ENCODE peak calls at places on chromosomes 16 and 17, in six cellular contexts. W is OCI-LY7, P is brain microvascular endothelial cell, V is prostate gland, X is breast epithelium, R is endothelial cell of umbilical vein. Q is an unnamed sample. For H3K36me3, the result is how much of the 10 kb centered on the place peaks cover.

GRCh38 chr17:30530346-30531025 is 53.3 kb downstream of the GOSR1 start:
- DNase-seq in W (no peak), P (peak), V (no peak), X (no peak), R (peak), Q (no peak)

GRCh38 chr16:31696968-31697743 is 169.5 kb downstream of the AHSP start:
- DNase-seq in W (peak), P (peak), V (no peak), X (no peak), R (peak), Q (no peak)

GRCh38 chr17:19720631-19721426 is 4.4 kb upstream of the SLC47A2 start:
- DNase-seq in W (no peak), P (no peak), V (no peak), X (no peak), R (no peak), Q (no peak)

GRCh38 chr16:29663829-29664132 is 734 bp downstream of the SPN start:
- DNase-seq in W (no peak), P (no peak), V (no peak), X (no peak), R (no peak), Q (no peak)

GRCh38 chr17:83032781-83033180 is 46.6 kb upstream of the METRNL start:
- DNase-seq in W (no peak), P (no peak), V (no peak), X (no peak), R (no peak), Q (no peak)

GRCh38 chr16:18804540-18804939 is 3.2 kb upstream of the ARL6IP1 start:
- DNase-seq in W (no peak), P (no peak), V (no peak), X (no peak), R (no peak), Q (no peak)

GRCh38 chr17:71118039-71118438 is 948.7 kb downstream of the KCNJ2 start:
- DNase-seq in W (peak), P (no peak), V (no peak), X (no peak), R (no peak), Q (no peak)

GRCh38 chr17:56808503-56808902 is 25.2 kb downstream of the C17orf67 start:
- DNase-seq in W (no peak), P (no peak), V (peak), X (peak), R (no peak), Q (no peak)

GRCh38 chr16:79093554-79093967 is 507.0 kb downstream of the MAF start:
- DNase-seq in W (no peak), P (no peak), V (no peak), X (no peak), R (no peak), Q (no peak)

GRCh38 chr16:90037202-90037765 is 18.0 kb upstream of the DBNDD1 start:
- DNase-seq in W (no peak), P (no peak), V (no peak), X (no peak), R (no peak), Q (no peak)

GRCh38 chr16:82704369-82704768 is 77.6 kb downstream of the CDH13 start:
- DNase-seq in W (no peak), P (no peak), V (no peak), X (no peak), R (no peak), Q (no peak)

GRCh38 chr17:61340431-61340830 is 59.2 kb upstream of the TBX2 start:
- DNase-seq in W (no peak), P (no peak), V (no peak), X (no peak), R (no peak), Q (no peak)

GRCh38 chr17:56978441-56979090 is 635 bp downstream of the SCPEP1 start:
- DNase-seq in W (peak), P (no peak), V (no peak), X (no peak), R (no peak), Q (no peak)

GRCh38 chr16:84804326-84804725 is 15.5 kb upstream of the CRISPLD2 start:
- DNase-seq in W (no peak), P (no peak), V (no peak), X (no peak), R (no peak), Q (no peak)

GRCh38 chr17:69884361-69884760 is 190.7 kb upstream of the KCNJ16 start:
- DNase-seq in W (no peak), P (no peak), V (no peak), X (no peak), R (no peak), Q (no peak)

GRCh38 chr16:22232277-22233049 is 26.4 kb downstream of the EEF2K start:
- DNase-seq in W (no peak), P (peak), V (peak), X (peak), R (peak), Q (no peak)

GRCh38 chr17:4249452-4250029 is 14.2 kb downstream of the ANKFY1 start:
- DNase-seq in W (peak), P (peak), V (no peak), X (no peak), R (peak), Q (no peak)

GRCh38 chr17:35245196-35245486 is 2.3 kb downstream of the SLFN5 start:
- DNase-seq in W (no peak), P (peak), V (no peak), X (no peak), R (peak), Q (peak)

GRCh38 chr16:62711797-62712196 is 675.6 kb upstream of the CDH8 start:
- DNase-seq in W (no peak), P (no peak), V (no peak), X (no peak), R (no peak), Q (no peak)

GRCh38 chr16:87954826-87955225 is 3.6 kb downstream of the BANP start:
- DNase-seq in W (no peak), P (no peak), V (no peak), X (peak), R (no peak), Q (no peak)

GRCh38 chr17:1627987-1628855 is at the start of gene SLC43A2:
- DNase-seq in W (peak), P (peak), V (peak), X (peak), R (peak), Q (no peak)

GRCh38 chr16:85310868-85311585 is 198.8 kb upstream of the CIBAR2 start:
- DNase-seq in W (peak), P (no peak), V (no peak), X (no peak), R (no peak), Q (no peak)

GRCh38 chr17:72397223-72397667 is 276.4 kb downstream of the SOX9 start:
- DNase-seq in W (no peak), P (no peak), V (no peak), X (no peak), R (no peak), Q (no peak)

GRCh38 chr17:280901-281300 is 71.7 kb downstream of the RPH3AL start:
- DNase-seq in W (no peak), P (no peak), V (no peak), X (no peak), R (no peak), Q (no peak)

GRCh38 chr17:9072626-9073339 is 51.5 kb downstream of the NTN1 start:
- DNase-seq in W (no peak), P (no peak), V (peak), X (peak), R (no peak), Q (no peak)

GRCh38 chr17:336110-337021 is 16.2 kb downstream of the RPH3AL start:
- DNase-seq in W (no peak), P (no peak), V (no peak), X (no peak), R (peak), Q (no peak)

GRCh38 chr16:88854306-88855111 is 2.2 kb downstream of the GALNS start:
- DNase-seq in W (peak), P (no peak), V (no peak), X (no peak), R (no peak), Q (no peak)

GRCh38 chr16:58051296-58051695 is 25.7 kb downstream of the MMP15 start:
- DNase-seq in W (no peak), P (no peak), V (no peak), X (no peak), R (no peak), Q (no peak)

GRCh38 chr16:27967169-27967568 is 96.3 kb downstream of the GSG1L start:
- DNase-seq in W (no peak), P (no peak), V (no peak), X (no peak), R (no peak), Q (no peak)

GRCh38 chr16:73019456-73020362 is 28.2 kb downstream of the ZFHX3 start:
- DNase-seq in W (no peak), P (peak), V (no peak), X (no peak), R (peak), Q (no peak)

GRCh38 chr16:17211797-17212196 is 259.0 kb downstream of the XYLT1 start:
- DNase-seq in W (peak), P (no peak), V (no peak), X (no peak), R (no peak), Q (no peak)

GRCh38 chr17:48110722-48111121 is 3.2 kb downstream of the SNX11 start:
- DNase-seq in W (no peak), P (no peak), V (no peak), X (no peak), R (no peak), Q (no peak)

GRCh38 chr17:65170839-65171238 is 33.7 kb downstream of the RGS9 start:
- DNase-seq in W (no peak), P (peak), V (peak), X (peak), R (peak), Q (no peak)

GRCh38 chr16:80947708-80948615 is 58.7 kb downstream of the CMC2 start:
- DNase-seq in W (no peak), P (no peak), V (no peak), X (no peak), R (peak), Q (no peak)

GRCh38 chr17:20890338-20890737 is 152.5 kb downstream of the USP22 start:
- DNase-seq in W (no peak), P (no peak), V (no peak), X (no peak), R (no peak), Q (no peak)

GRCh38 chr17:30952645-30953393 is 18.0 kb upstream of the RNF135 start:
- DNase-seq in W (peak), P (no peak), V (no peak), X (no peak), R (no peak), Q (no peak)

GRCh38 chr16:8962393-8963009 is 1.2 kb downstream of the USP7 start:
- DNase-seq in W (peak), P (no peak), V (no peak), X (no peak), R (peak), Q (no peak)

GRCh38 chr17:1275962-1276736 is 3.3 kb upstream of the TRARG1 start:
- DNase-seq in W (peak), P (peak), V (peak), X (no peak), R (peak), Q (no peak)

GRCh38 chr17:81967533-81968395 is 6.8 kb upstream of the NOTUM start:
- DNase-seq in W (peak), P (no peak), V (peak), X (peak), R (no peak), Q (peak)

DNA sequence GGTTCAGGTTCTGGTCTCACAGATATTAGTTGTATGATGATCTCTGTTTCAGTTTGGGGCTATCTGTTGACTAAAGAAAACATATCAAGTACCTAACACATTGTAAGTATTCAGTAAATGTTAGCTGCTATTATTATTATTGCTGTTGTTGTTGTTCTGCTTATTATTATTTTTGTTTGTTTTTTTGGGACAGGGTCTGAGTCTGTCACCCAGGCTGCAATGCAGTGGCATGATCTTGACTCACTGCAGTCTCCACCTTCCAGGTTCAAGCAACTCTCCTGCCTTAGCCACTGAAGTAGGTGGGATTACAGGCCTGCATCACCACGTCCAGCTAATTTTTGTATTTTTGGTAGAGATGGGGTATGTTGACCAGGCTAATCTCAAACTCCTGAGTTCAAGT is 44.5 kb downstream of the ARHGAP17 start:
- DNase-seq in W (no peak), P (no peak), V (no peak), X (no peak), R (no peak), Q (no peak)
- H3K36me3 ChIP-seq in W (under half), P (half or more), V (under half), X (under half), R (under half), Q (under half)

GRCh38 chr17:79019631-79020584 is 4.1 kb upstream of the C1QTNF1 start:
- DNase-seq in W (peak), P (peak), V (peak), X (no peak), R (peak), Q (no peak)
- H3K4me3 ChIP-seq in W (no peak), P (no peak), V (no peak), X (no peak), R (no peak), Q (no peak)

GRCh38 chr16:26645629-26646028 is 421.1 kb upstream of the C16orf82 start:
- DNase-seq in W (peak), P (no peak), V (no peak), X (no peak), R (no peak), Q (no peak)
- TF ChIP-seq CTCF in W (peak), P (no peak), V (no peak), X (no peak), R (no peak), Q (no peak)

GRCh38 chr17:17073006-17073626 is 30.9 kb downstream of the MPRIP start:
- DNase-seq in W (no peak), P (no peak), V (no peak), X (no peak), R (no peak), Q (no peak)

GRCh38 chr17:17071531-17072360 is 29.5 kb downstream of the MPRIP start:
- DNase-seq in W (no peak), P (no peak), V (no peak), X (no peak), R (no peak), Q (no peak)

GRCh38 chr17:17075037-17075755 is 32.9 kb downstream of the MPRIP start:
- DNase-seq in W (no peak), P (peak), V (no peak), X (no peak), R (peak), Q (peak)

GRCh38 chr17:17072546-17072945 is 30.3 kb downstream of the MPRIP start:
- DNase-seq in W (no peak), P (no peak), V (no peak), X (no peak), R (no peak), Q (no peak)

DNA sequence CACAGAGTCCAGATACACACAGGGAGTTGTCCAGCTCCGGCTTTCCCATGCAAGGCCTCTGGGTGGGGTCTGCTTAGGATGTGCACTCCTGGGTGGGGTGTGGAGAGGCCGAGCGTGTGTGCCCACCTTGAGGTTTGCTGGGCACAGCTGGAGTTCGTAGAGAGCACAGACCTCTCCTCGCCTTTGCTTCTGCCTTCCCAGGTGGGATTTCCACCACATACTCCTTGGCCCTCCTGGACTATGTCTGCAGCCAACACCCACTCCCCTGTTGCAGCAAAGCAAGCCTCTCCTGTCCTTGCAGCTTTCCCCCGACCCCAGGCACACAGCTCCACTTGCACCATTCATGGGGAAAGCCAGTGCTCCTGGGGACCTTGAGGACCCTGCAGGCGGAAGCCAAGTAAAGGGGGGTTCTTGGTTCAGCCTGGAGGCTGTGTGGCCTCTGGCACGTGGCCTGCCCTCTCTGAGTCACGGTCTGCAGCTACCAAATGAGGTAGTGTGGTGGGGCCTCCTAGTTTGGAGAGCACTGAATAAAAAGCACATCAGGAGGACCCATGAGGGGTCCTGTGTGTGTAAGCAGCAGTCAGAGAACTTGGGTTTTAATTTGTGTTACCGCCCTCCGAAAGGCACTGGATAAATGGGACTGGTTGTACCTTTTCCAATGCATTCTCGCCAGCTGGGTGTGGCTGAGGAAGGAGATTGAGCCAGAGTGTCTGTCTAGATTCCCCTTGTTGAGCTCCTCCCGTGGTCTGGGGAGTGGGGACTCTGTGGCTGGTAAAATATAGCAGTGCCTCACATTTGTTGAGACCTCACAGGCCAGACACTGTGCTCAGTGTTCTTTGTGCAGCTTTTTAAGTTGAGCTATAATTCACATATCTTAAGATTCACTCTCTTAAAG is 31.6 kb downstream of the MPRIP start:
- DNase-seq in W (no peak), P (peak), V (no peak), X (no peak), R (no peak), Q (no peak)
- H3K36me3 ChIP-seq in W (under half), P (under half), V (under half), X (under half), R (under half), Q (under half)

GRCh38 chr17:75564195-75564594 is 23.4 kb upstream of the MYO15B start:
- DNase-seq in W (no peak), P (no peak), V (no peak), X (no peak), R (no peak), Q (no peak)

GRCh38 chr17:75568412-75569255 is 19.0 kb upstream of the MYO15B start:
- DNase-seq in W (no peak), P (no peak), V (no peak), X (no peak), R (no peak), Q (no peak)

GRCh38 chr17:75565618-75566017 is 22.0 kb upstream of the MYO15B start:
- DNase-seq in W (no peak), P (no peak), V (no peak), X (no peak), R (no peak), Q (no peak)

GRCh38 chr17:75565066-75565465 is 22.5 kb upstream of the MYO15B start:
- DNase-seq in W (no peak), P (no peak), V (peak), X (no peak), R (no peak), Q (peak)

GRCh38 chr17:75566456-75567233 is 21.0 kb upstream of the MYO15B start:
- DNase-seq in W (peak), P (no peak), V (no peak), X (no peak), R (no peak), Q (no peak)
- H3K4me3 ChIP-seq in W (no peak), P (no peak), V (no peak), X (no peak), R (no peak), Q (no peak)

GRCh38 chr16:56604966-56605365 is 3.4 kb upstream of the MT2A start:
- DNase-seq in W (no peak), P (no peak), V (no peak), X (no peak), R (no peak), Q (no peak)

GRCh38 chr16:56605475-56605874 is 2.9 kb upstream of the MT2A start:
- DNase-seq in W (no peak), P (no peak), V (no peak), X (no peak), R (no peak), Q (no peak)

GRCh38 chr16:56606071-56606687 is 2.2 kb upstream of the MT2A start:
- DNase-seq in W (no peak), P (peak), V (peak), X (peak), R (no peak), Q (no peak)

GRCh38 chr16:56601325-56601724 is 7.1 kb upstream of the MT2A start:
- DNase-seq in W (no peak), P (no peak), V (no peak), X (no peak), R (no peak), Q (no peak)

GRCh38 chr16:56603589-56603988 is 4.8 kb upstream of the MT2A start:
- DNase-seq in W (peak), P (peak), V (peak), X (peak), R (peak), Q (no peak)
- TF ChIP-seq CTCF in W (peak), P (peak), V (no peak), X (peak), R (peak), Q (peak)

Q was measured in BJ.